ENCODE peak calls at places on chromosomes 1 and 21, in five cellular contexts. One of them, this sample, is unnamed.

GRCh38 chr1:92804721-92805169 is 19.8 kb upstream of the EVI5 start:
- DNase-seq in OCI-LY7: no peak
- DNase-seq in PC-3: peak; percentile 67
- DNase-seq in GM23248: peak; percentile 88
- DNase-seq in neural progenitor cell: peak; percentile 23
- DNase-seq in this sample: peak; percentile 91

GRCh38 chr1:226625832-226626576 is 77.4 kb downstream of the STUM start:
- DNase-seq in OCI-LY7: no peak
- DNase-seq in PC-3: no peak
- DNase-seq in GM23248: no peak
- DNase-seq in neural progenitor cell: no peak
- DNase-seq in this sample: no peak

GRCh38 chr1:156870734-156871133 is 10.1 kb downstream of the NTRK1 start:
- DNase-seq in OCI-LY7: no peak
- DNase-seq in PC-3: peak; percentile 96
- DNase-seq in GM23248: peak; percentile 95
- DNase-seq in neural progenitor cell: no peak
- DNase-seq in this sample: no peak

GRCh38 chr1:91617242-91617837 is 116.7 kb downstream of the CDC7 start:
- DNase-seq in OCI-LY7: no peak
- DNase-seq in PC-3: peak; percentile 28
- DNase-seq in GM23248: no peak
- DNase-seq in neural progenitor cell: peak; percentile 59
- DNase-seq in this sample: peak; percentile 77

GRCh38 chr1:151806170-151806569 is 951 bp upstream of the LINGO4 start:
- DNase-seq in OCI-LY7: no peak
- DNase-seq in PC-3: no peak
- DNase-seq in GM23248: no peak
- DNase-seq in neural progenitor cell: no peak
- DNase-seq in this sample: no peak

GRCh38 chr1:222904451-222904850 is 89.6 kb downstream of the DISP1 start:
- DNase-seq in OCI-LY7: no peak
- DNase-seq in PC-3: no peak
- DNase-seq in GM23248: no peak
- DNase-seq in neural progenitor cell: no peak
- DNase-seq in this sample: no peak

GRCh38 chr1:107404756-107405155 is 263.9 kb downstream of the NTNG1 start:
- DNase-seq in OCI-LY7: no peak
- DNase-seq in PC-3: no peak
- DNase-seq in GM23248: peak; percentile 79
- DNase-seq in neural progenitor cell: no peak
- DNase-seq in this sample: no peak

GRCh38 chr1:171805395-171806115 is 24.1 kb downstream of the METTL13 start:
- DNase-seq in OCI-LY7: no peak
- DNase-seq in PC-3: no peak
- DNase-seq in GM23248: peak; percentile 72
- DNase-seq in neural progenitor cell: no peak
- DNase-seq in this sample: no peak

GRCh38 chr1:76238094-76238551 is 163.6 kb downstream of the ST6GALNAC3 start:
- DNase-seq in OCI-LY7: no peak
- DNase-seq in PC-3: no peak
- DNase-seq in GM23248: no peak
- DNase-seq in neural progenitor cell: no peak
- DNase-seq in this sample: peak; percentile 43

GRCh38 chr1:151529781-151530180 is 10.3 kb upstream of the TUFT1 start:
- DNase-seq in OCI-LY7: no peak
- DNase-seq in PC-3: no peak
- DNase-seq in GM23248: no peak
- DNase-seq in neural progenitor cell: no peak
- DNase-seq in this sample: no peak

GRCh38 chr1:56204206-56204605 is 375.2 kb downstream of the PLPP3 start:
- DNase-seq in OCI-LY7: no peak
- DNase-seq in PC-3: no peak
- DNase-seq in GM23248: no peak
- DNase-seq in neural progenitor cell: no peak
- DNase-seq in this sample: no peak

GRCh38 chr1:112505878-112506277 is 2.9 kb upstream of the WNT2B start:
- DNase-seq in OCI-LY7: peak; percentile 77
- DNase-seq in PC-3: no peak
- DNase-seq in GM23248: no peak
- DNase-seq in neural progenitor cell: no peak
- DNase-seq in this sample: no peak

GRCh38 chr1:62325076-62325475 is 5.8 kb upstream of the KANK4 start:
- DNase-seq in OCI-LY7: no peak
- DNase-seq in PC-3: peak; percentile 44
- DNase-seq in GM23248: peak; percentile 96
- DNase-seq in neural progenitor cell: no peak
- DNase-seq in this sample: no peak

GRCh38 chr1:243475966-243476365 is 220.1 kb downstream of the SDCCAG8 start:
- DNase-seq in OCI-LY7: no peak
- DNase-seq in PC-3: peak; percentile 16
- DNase-seq in GM23248: no peak
- DNase-seq in neural progenitor cell: peak; percentile 87
- DNase-seq in this sample: peak; percentile 87

GRCh38 chr1:202133016-202133415 is 10.3 kb downstream of the GPR37L1 start:
- DNase-seq in OCI-LY7: no peak
- DNase-seq in PC-3: no peak
- DNase-seq in GM23248: no peak
- DNase-seq in neural progenitor cell: no peak
- DNase-seq in this sample: no peak

GRCh38 chr21:45248301-45248892 is 39.3 kb downstream of the POFUT2 start:
- DNase-seq in OCI-LY7: no peak
- DNase-seq in PC-3: no peak
- DNase-seq in GM23248: no peak
- DNase-seq in neural progenitor cell: no peak
- DNase-seq in this sample: no peak

GRCh38 chr1:212514056-212514614 is 81.4 kb downstream of the NENF start:
- DNase-seq in OCI-LY7: no peak
- DNase-seq in PC-3: peak; percentile 95
- DNase-seq in GM23248: peak; percentile 56
- DNase-seq in neural progenitor cell: no peak
- DNase-seq in this sample: peak; percentile 40

GRCh38 chr1:39105841-39106765 is 80.0 kb downstream of the NDUFS5 start:
- DNase-seq in OCI-LY7: no peak
- DNase-seq in PC-3: peak; percentile 47
- DNase-seq in GM23248: peak; percentile 67
- DNase-seq in neural progenitor cell: peak; percentile 61
- DNase-seq in this sample: peak; percentile 62

GRCh38 chr1:159171254-159171687 is at the start of gene CADM3:
- DNase-seq in OCI-LY7: no peak
- DNase-seq in PC-3: no peak
- DNase-seq in GM23248: no peak
- DNase-seq in neural progenitor cell: peak; percentile 83
- DNase-seq in this sample: peak; percentile 84

DNA sequence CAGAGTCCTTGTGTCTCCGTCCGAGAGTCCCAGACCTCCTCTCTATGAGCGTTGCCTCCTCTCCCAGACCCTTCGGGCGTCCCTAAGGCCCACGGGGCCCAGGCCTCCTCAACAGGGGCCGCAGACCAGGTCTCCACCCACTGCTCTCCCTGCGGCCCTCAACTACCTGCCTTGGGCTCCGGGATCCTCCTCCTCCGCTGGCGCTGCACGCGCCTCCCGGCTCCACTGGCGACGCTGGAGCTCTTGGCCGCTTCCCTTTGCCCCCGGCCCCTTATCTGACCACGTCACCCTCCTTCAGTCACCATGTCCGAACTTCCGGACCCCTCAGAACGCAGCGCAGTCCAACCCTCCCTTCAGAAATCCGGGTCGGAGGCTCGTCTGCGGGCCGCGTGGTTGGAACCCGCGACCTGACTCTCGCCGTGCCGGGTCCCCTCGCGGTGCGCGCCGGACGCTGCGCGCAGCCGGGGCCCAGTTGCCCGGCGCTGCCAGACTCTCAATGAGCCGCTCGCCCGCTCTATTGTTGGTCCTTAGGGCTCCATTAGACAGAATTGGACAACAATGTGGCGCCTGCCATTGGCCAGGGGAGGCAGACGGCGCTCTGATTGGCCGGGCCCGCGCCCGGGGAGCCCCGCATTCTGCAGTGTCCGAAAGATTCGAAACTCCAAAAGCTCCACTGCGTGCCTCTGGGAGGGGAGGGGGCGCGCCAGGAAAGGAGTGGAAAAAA is at the start of gene DMRTA2:
- DNase-seq in OCI-LY7: no peak
- DNase-seq in PC-3: no peak
- DNase-seq in GM23248: no peak
- DNase-seq in neural progenitor cell: peak; percentile 97
- DNase-seq in this sample: peak; percentile 84
- TF ChIP-seq EZH2phosphoT487 in OCI-LY7: no peak
- TF ChIP-seq EZH2phosphoT487 in PC-3: no peak
- TF ChIP-seq EZH2phosphoT487 in GM23248: no peak
- TF ChIP-seq EZH2phosphoT487 in neural progenitor cell: peak; percentile 40
- TF ChIP-seq EZH2phosphoT487 in this sample: peak; percentile 72

DNA sequence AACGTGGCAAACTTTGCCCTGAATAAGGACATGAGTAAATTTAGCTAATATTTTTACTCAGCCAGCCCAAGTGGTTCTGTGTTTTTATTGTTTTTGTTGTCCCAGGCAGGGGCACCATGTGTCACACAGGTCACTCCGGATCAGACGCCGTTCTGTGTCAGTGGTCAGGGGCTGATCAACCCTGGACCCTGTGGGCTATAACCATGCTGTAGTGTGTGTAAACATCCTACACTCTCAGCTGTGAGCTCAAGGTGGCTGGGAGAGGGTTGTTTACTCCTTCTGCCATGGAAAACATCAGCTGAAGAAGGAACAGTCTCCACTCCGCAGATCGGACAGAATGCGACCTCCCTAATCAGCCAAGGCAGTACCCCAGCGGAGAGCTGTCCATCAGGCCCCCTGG is 26.5 kb upstream of the KCNQ4 start:
- DNase-seq in OCI-LY7: no peak
- DNase-seq in PC-3: no peak
- DNase-seq in GM23248: no peak
- DNase-seq in neural progenitor cell: no peak
- DNase-seq in this sample: no peak
- H3K36me3 ChIP-seq in OCI-LY7: peaks cover 99% of the 10 kb centered on the region
- H3K36me3 ChIP-seq in PC-3: peaks cover 48% of the 10 kb centered on the region
- H3K36me3 ChIP-seq in GM23248: peaks cover 30% of the 10 kb centered on the region
- H3K36me3 ChIP-seq in neural progenitor cell: no peaks in the 10 kb centered on the region
- H3K36me3 ChIP-seq in this sample: peaks cover 64% of the 10 kb centered on the region

GRCh38 chr21:41559658-41560599 is 52.0 kb upstream of the TMPRSS2 start:
- DNase-seq in OCI-LY7: no peak
- DNase-seq in PC-3: no peak
- DNase-seq in GM23248: peak; percentile 86
- DNase-seq in neural progenitor cell: no peak
- DNase-seq in this sample: no peak
- TF ChIP-seq EZH2phosphoT487 in OCI-LY7: no peak
- TF ChIP-seq EZH2phosphoT487 in PC-3: no peak
- TF ChIP-seq EZH2phosphoT487 in GM23248: peak; percentile 60
- TF ChIP-seq EZH2phosphoT487 in neural progenitor cell: no peak
- TF ChIP-seq EZH2phosphoT487 in this sample: no peak

GRCh38 chr1:85656256-85656655 is 52.0 kb downstream of the ZNHIT6 start:
- DNase-seq in OCI-LY7: no peak
- DNase-seq in PC-3: peak; percentile 53
- DNase-seq in GM23248: no peak
- DNase-seq in neural progenitor cell: no peak
- DNase-seq in this sample: no peak
- H3K36me3 ChIP-seq in OCI-LY7: peaks cover 72% of the 10 kb centered on the region
- H3K36me3 ChIP-seq in PC-3: peaks cover 20% of the 10 kb centered on the region
- H3K36me3 ChIP-seq in GM23248: peaks cover 26% of the 10 kb centered on the region
- H3K36me3 ChIP-seq in neural progenitor cell: no peaks in the 10 kb centered on the region
- H3K36me3 ChIP-seq in this sample: no peaks in the 10 kb centered on the region

GRCh38 chr1:98264727-98265126 is 343.9 kb upstream of the DPYD start:
- DNase-seq in OCI-LY7: no peak
- DNase-seq in PC-3: no peak
- DNase-seq in GM23248: no peak
- DNase-seq in neural progenitor cell: no peak
- DNase-seq in this sample: no peak

GRCh38 chr1:98260421-98260820 is 339.6 kb upstream of the DPYD start:
- DNase-seq in OCI-LY7: no peak
- DNase-seq in PC-3: no peak
- DNase-seq in GM23248: no peak
- DNase-seq in neural progenitor cell: no peak
- DNase-seq in this sample: no peak

GRCh38 chr1:98256700-98257099 is 335.9 kb upstream of the DPYD start:
- DNase-seq in OCI-LY7: no peak
- DNase-seq in PC-3: no peak
- DNase-seq in GM23248: no peak
- DNase-seq in neural progenitor cell: no peak
- DNase-seq in this sample: no peak

DNA sequence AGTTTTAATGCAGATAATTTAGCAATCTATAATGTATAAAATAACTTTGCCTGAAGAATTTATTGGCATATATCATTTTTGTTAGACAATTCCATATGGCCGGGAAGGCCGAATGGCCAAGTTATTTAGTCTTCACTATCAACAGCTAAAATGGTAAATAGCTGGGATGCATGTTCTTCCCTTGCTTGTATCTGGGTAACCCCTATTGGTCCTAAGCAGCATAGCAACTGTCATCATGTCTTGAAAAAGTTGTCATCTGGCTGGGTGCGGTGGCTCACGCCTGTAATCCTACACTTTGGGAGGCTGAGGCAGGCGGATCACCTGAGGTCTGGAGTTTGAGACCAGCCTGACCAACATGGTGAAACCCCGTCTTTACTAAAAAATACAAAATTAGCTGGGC is 340.0 kb upstream of the DPYD start:
- DNase-seq in OCI-LY7: no peak
- DNase-seq in PC-3: no peak
- DNase-seq in GM23248: no peak
- DNase-seq in neural progenitor cell: no peak
- DNase-seq in this sample: peak; percentile 46
- TF ChIP-seq EZH2phosphoT487 in OCI-LY7: no peak
- TF ChIP-seq EZH2phosphoT487 in PC-3: no peak
- TF ChIP-seq EZH2phosphoT487 in GM23248: no peak
- TF ChIP-seq EZH2phosphoT487 in neural progenitor cell: no peak
- TF ChIP-seq EZH2phosphoT487 in this sample: no peak

DNA sequence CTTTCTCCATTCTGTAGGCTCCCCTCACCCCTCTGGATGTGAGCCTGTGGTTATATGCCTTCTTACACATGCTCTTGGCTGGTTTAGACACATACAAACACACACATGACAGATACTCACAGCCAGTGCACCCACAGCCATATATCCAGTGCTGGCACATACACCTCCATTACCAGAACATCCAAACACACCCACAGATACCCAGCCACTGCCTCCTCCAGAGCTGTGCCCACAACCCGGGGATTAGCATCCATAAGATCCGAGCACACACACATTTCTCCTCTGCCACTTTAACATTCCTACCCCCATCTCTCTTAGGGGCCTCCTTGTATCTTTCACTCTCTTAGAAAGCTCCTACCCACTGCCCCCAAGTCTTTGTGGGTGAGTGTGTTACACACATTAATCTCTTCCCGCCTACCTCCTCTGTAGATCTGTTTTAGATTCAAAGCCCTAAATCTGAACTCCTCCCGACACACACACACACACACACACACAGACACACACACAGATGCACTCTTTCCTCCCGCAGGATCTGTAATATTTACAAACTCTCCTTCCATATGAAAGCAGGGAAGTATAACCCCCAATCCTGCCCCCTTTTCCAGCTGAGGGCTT is 4.0 kb downstream of the PEA15 start:
- DNase-seq in OCI-LY7: no peak
- DNase-seq in PC-3: no peak
- DNase-seq in GM23248: no peak
- DNase-seq in neural progenitor cell: no peak
- DNase-seq in this sample: no peak
- H3K36me3 ChIP-seq in OCI-LY7: peaks cover 73% of the 10 kb centered on the region
- H3K36me3 ChIP-seq in PC-3: peaks cover 44% of the 10 kb centered on the region
- H3K36me3 ChIP-seq in GM23248: peaks cover 44% of the 10 kb centered on the region
- H3K36me3 ChIP-seq in neural progenitor cell: peaks cover 5% of the 10 kb centered on the region
- H3K36me3 ChIP-seq in this sample: peaks cover 30% of the 10 kb centered on the region

GRCh38 chr1:204299828-204300365 is 59.8 kb downstream of the PLEKHA6 start:
- DNase-seq in OCI-LY7: no peak
- DNase-seq in PC-3: no peak
- DNase-seq in GM23248: no peak
- DNase-seq in neural progenitor cell: no peak
- DNase-seq in this sample: no peak
- TF ChIP-seq EZH2phosphoT487 in OCI-LY7: no peak
- TF ChIP-seq EZH2phosphoT487 in PC-3: no peak
- TF ChIP-seq EZH2phosphoT487 in GM23248: no peak
- TF ChIP-seq EZH2phosphoT487 in neural progenitor cell: no peak
- TF ChIP-seq EZH2phosphoT487 in this sample: no peak